ENCODE peak calls at places on chromosomes 1 and 21, in nine cellular contexts. M, X, N, G, K, F, A, S and O are unnamed samples.

GRCh38 chr1:72285074-72285425 is 2.7 kb upstream of the NEGR1 start:
- DNase-seq in G (no peak), A (peak; percentile 79), X (no peak), S (no peak), N (no peak), K (peak; percentile 71), M (no peak), F (peak; percentile 8), O (no peak)

GRCh38 chr1:26771643-26772321 is 16.0 kb upstream of the PIGV start:
- DNase-seq in N (no peak), G (peak; percentile 40), K (peak; percentile 95), M (no peak), S (peak; percentile 19), F (no peak), X (peak; percentile 79), A (peak; percentile 98), O (no peak)

GRCh38 chr1:235336903-235337302 is 8.5 kb downstream of the GGPS1 start:
- DNase-seq in S (no peak), N (no peak), G (no peak), M (no peak), A (no peak), F (no peak), X (no peak), K (peak; percentile 73), O (no peak)

GRCh38 chr21:44444286-44444931 is 10.9 kb upstream of the LRRC3 start:
- DNase-seq in K (no peak), M (no peak), G (peak; percentile 64), F (no peak), N (no peak), A (no peak), X (no peak), S (no peak), O (peak; percentile 29)

GRCh38 chr1:60813051-60813450 is 269.3 kb upstream of the NFIA start:
- DNase-seq in F (no peak), G (no peak), A (no peak), M (no peak), S (no peak), K (no peak), X (no peak), N (no peak), O (no peak)

GRCh38 chr1:207430602-207431001 is 23.5 kb upstream of the CR2 start:
- DNase-seq in A (no peak), M (no peak), G (no peak), N (no peak), K (no peak), S (no peak), F (no peak), X (no peak), O (no peak)

GRCh38 chr21:37552496-37553399 is 186.2 kb downstream of the DYRK1A start:
- DNase-seq in K (no peak), S (no peak), N (no peak), M (no peak), F (no peak), X (no peak), G (no peak), A (no peak), O (no peak)

GRCh38 chr21:26199471-26199870 is 28.9 kb upstream of the APP start:
- DNase-seq in A (no peak), S (no peak), F (no peak), K (no peak), G (no peak), X (no peak), N (no peak), M (no peak), O (no peak)

GRCh38 chr1:172727956-172728603 is 69.2 kb downstream of the FASLG start:
- DNase-seq in X (no peak), K (peak; percentile 66), N (peak; percentile 41), S (no peak), G (no peak), A (peak; percentile 25), F (peak; percentile 19), M (peak; percentile 61), O (no peak)

GRCh38 chr1:93847811-93848288 is 31.2 kb downstream of the DNTTIP2 start:
- DNase-seq in S (peak; percentile 75), M (peak; percentile 49), N (peak; percentile 70), K (peak; percentile 66), X (peak; percentile 41), A (peak; percentile 78), G (peak; percentile 60), F (peak; percentile 77), O (peak; percentile 79)

GRCh38 chr1:15337656-15338402 is 71.9 kb upstream of the EFHD2 start:
- DNase-seq in A (peak; percentile 91), K (peak; percentile 50), N (peak; percentile 14), X (peak; percentile 53), G (no peak), F (no peak), M (no peak), S (no peak), O (no peak)

GRCh38 chr1:14167889-14168288 is 430.6 kb upstream of the KAZN start:
- DNase-seq in A (no peak), N (no peak), X (no peak), M (no peak), S (no peak), G (no peak), F (no peak), K (no peak), O (no peak)

GRCh38 chr1:111720977-111721670 is 18.1 kb downstream of the INKA2 start:
- DNase-seq in F (no peak), G (no peak), N (no peak), M (no peak), A (no peak), K (no peak), S (no peak), X (no peak), O (no peak)

GRCh38 chr1:26234644-26235384 is 814 bp downstream of the CEP85 start:
- DNase-seq in M (no peak), G (no peak), N (no peak), X (no peak), F (peak; percentile 46), S (no peak), K (peak; percentile 20), A (peak; percentile 48), O (no peak)

GRCh38 chr1:192604979-192605620 is 29.5 kb downstream of the RGS1 start:
- DNase-seq in X (no peak), F (peak; percentile 15), A (no peak), M (no peak), G (no peak), K (no peak), S (no peak), N (peak; percentile 22), O (no peak)

GRCh38 chr1:30527511-30528140 is 195.8 kb downstream of the MATN1 start:
- DNase-seq in A (peak; percentile 46), G (no peak), S (no peak), X (no peak), N (no peak), M (no peak), F (no peak), K (no peak), O (no peak)

GRCh38 chr1:28578696-28579218 is 13.3 kb upstream of the RAB42 start:
- DNase-seq in S (no peak), N (no peak), F (no peak), M (no peak), K (no peak), A (no peak), X (no peak), G (no peak), O (no peak)

GRCh38 chr1:8782955-8783354 is 34.5 kb downstream of the RERE start:
- DNase-seq in F (no peak), S (no peak), X (no peak), K (no peak), M (no peak), N (no peak), G (no peak), A (no peak), O (no peak)